ENCODE peak calls at places on chromosomes 16 and 17, in eight cellular contexts. N is Calu3; T is GF-D8; J is stimulated activated CD4-positive, alpha-beta T cell treated with anti-CD3 and anti-CD28 coated beads, Interleukin-2, amount 100 ng/mL, for 24 hours; P is hippocampal formation; C is GM12891; X is EL; V is HTR-8/SVneo. O is an unnamed sample.

GRCh38 chr17:66900126-66901010 is 64.1 kb upstream of the CACNG4 start:
- DNase-seq in N (no peak), X (peak; percentile 28), C (no peak), P (peak; percentile 32), J (no peak), T (no peak), V (peak; percentile 59), O (peak; percentile 19)

GRCh38 chr17:67260051-67260987 is 15.3 kb upstream of the HELZ start:
- DNase-seq in C (no peak), J (no peak), V (no peak), T (peak; percentile 47), P (no peak), X (peak; percentile 61), N (peak; percentile 32), O (no peak)

GRCh38 chr16:85479972-85480726 is 133.0 kb upstream of the GSE1 start:
- DNase-seq in J (peak; percentile 19), T (no peak), P (no peak), C (peak; percentile 90), V (no peak), N (peak; percentile 86), X (no peak), O (no peak)

GRCh38 chr16:85395207-85395912 is 217.8 kb upstream of the GSE1 start:
- DNase-seq in C (peak; percentile 54), P (no peak), T (peak; percentile 39), N (peak; percentile 82), X (peak; percentile 99), V (peak; percentile 99), J (no peak), O (peak; percentile 99)

GRCh38 chr17:50765454-50766221 is 1.7 kb downstream of the ANKRD40CL start:
- DNase-seq in X (no peak), J (no peak), T (peak; percentile 31), V (no peak), C (no peak), N (no peak), P (no peak), O (no peak)

GRCh38 chr16:61435356-61435755 is 600.9 kb downstream of the CDH8 start:
- DNase-seq in V (no peak), X (peak; percentile 0), T (no peak), C (no peak), P (no peak), N (no peak), J (no peak), O (no peak)

GRCh38 chr16:3009568-3010390 is 2.9 kb upstream of the CLDN9 start:
- DNase-seq in T (no peak), P (no peak), V (peak; percentile 43), J (no peak), X (no peak), C (no peak), N (peak; percentile 98), O (no peak)

GRCh38 chr16:57192720-57193486 is 6.8 kb downstream of the RSPRY1 start:
- DNase-seq in C (no peak), P (no peak), N (no peak), T (no peak), J (no peak), V (no peak), X (peak; percentile 39), O (no peak)

GRCh38 chr17:69466905-69467630 is 52.6 kb downstream of the MAP2K6 start:
- DNase-seq in N (peak; percentile 46), C (no peak), V (no peak), T (no peak), X (peak; percentile 55), J (no peak), P (peak; percentile 18), O (no peak)

GRCh38 chr17:68580236-68580903 is 20.8 kb downstream of the FAM20A start:
- DNase-seq in J (no peak), X (peak; percentile 38), V (no peak), C (no peak), P (no peak), N (no peak), T (peak; percentile 59), O (no peak)

GRCh38 chr17:13306310-13306962 is 288.6 kb upstream of the ELAC2 start:
- DNase-seq in C (no peak), N (no peak), V (peak; percentile 60), P (no peak), T (peak; percentile 18), J (peak; percentile 0), X (peak; percentile 84), O (peak; percentile 32)

GRCh38 chr17:67830440-67830839 is 5.1 kb downstream of the BPTF start:
- DNase-seq in J (no peak), P (peak; percentile 12), T (no peak), X (peak; percentile 4), N (no peak), V (no peak), C (no peak), O (no peak)

GRCh38 chr17:1059131-1059795 is 62.3 kb downstream of the TIMM22 start:
- DNase-seq in P (no peak), J (no peak), N (no peak), C (no peak), T (no peak), X (no peak), V (no peak), O (no peak)

GRCh38 chr17:1730345-1731193 is 6.1 kb downstream of the WDR81 start:
- DNase-seq in P (no peak), N (no peak), X (peak; percentile 87), V (no peak), T (no peak), C (no peak), J (no peak), O (no peak)

GRCh38 chr17:78357177-78357586 is 2.7 kb downstream of the SOCS3 start:
- DNase-seq in N (peak; percentile 56), J (peak; percentile 27), T (no peak), X (peak; percentile 94), C (no peak), P (peak; percentile 7), V (no peak), O (peak; percentile 71)

O was measured in hepatic stellate cell.